ENCODE peak calls at places on chromosomes 3 and 15, in eight cellular contexts. Q, V, F, C, J, D, L and B are unnamed samples.

GRCh38 chr15:101551696-101552591 is 62.4 kb upstream of the PCSK6 start:
- DNase-seq in D (no peak), Q (no peak), V (no peak), L (no peak), F (no peak), J (no peak), C (no peak), B (no peak)

GRCh38 chr15:45703670-45704328 is 69.0 kb downstream of the SQOR start:
- DNase-seq in F (no peak), D (no peak), V (no peak), J (no peak), L (no peak), C (peak; percentile 31), Q (no peak), B (no peak)

GRCh38 chr3:125087768-125088391 is 32.1 kb upstream of the HEG1 start:
- DNase-seq in J (no peak), Q (no peak), C (no peak), F (no peak), V (no peak), D (no peak), L (no peak), B (no peak)

GRCh38 chr15:60649845-60650548 is 171.1 kb upstream of the ICE2 start:
- DNase-seq in D (peak; percentile 11), Q (no peak), C (peak; percentile 14), L (no peak), J (no peak), F (no peak), V (no peak), B (no peak)

GRCh38 chr3:34957707-34958106 is 681.6 kb upstream of the ARPP21 start:
- DNase-seq in L (peak; percentile 92), F (peak; percentile 75), J (no peak), Q (no peak), V (no peak), C (no peak), D (no peak), B (no peak)

GRCh38 chr15:83248151-83248851 is 36.2 kb downstream of the BNC1 start:
- DNase-seq in L (peak; percentile 38), J (no peak), C (peak; percentile 80), Q (no peak), V (peak; percentile 23), F (peak; percentile 41), D (no peak), B (no peak)

GRCh38 chr15:39756806-39757522 is 25.7 kb downstream of the FSIP1 start:
- DNase-seq in L (peak; percentile 44), C (peak; percentile 89), F (peak; percentile 48), V (peak; percentile 55), Q (no peak), J (no peak), D (no peak), B (no peak)

GRCh38 chr15:50820808-50821382 is 55.4 kb upstream of the SPPL2A start:
- DNase-seq in J (no peak), C (no peak), V (no peak), F (no peak), Q (no peak), D (no peak), L (no peak), B (no peak)

GRCh38 chr3:134898315-134898714 is 103.3 kb downstream of the EPHB1 start:
- DNase-seq in D (no peak), J (no peak), C (no peak), F (no peak), Q (no peak), L (no peak), V (no peak), B (no peak)

GRCh38 chr3:186307594-186307993 is 54.4 kb downstream of the DGKG start:
- DNase-seq in J (no peak), V (no peak), Q (no peak), F (no peak), C (peak; percentile 75), D (no peak), L (peak; percentile 41), B (no peak)

GRCh38 chr15:29888651-29889050 is 66.4 kb upstream of the TJP1 start:
- DNase-seq in C (peak; percentile 31), L (peak; percentile 81), D (no peak), V (no peak), J (no peak), Q (no peak), F (peak; percentile 71), B (peak; percentile 20)